ENCODE peak calls at places on chromosomes 16 and 17, in nine cellular contexts. M, X, E, Y, U, G, Q, L and V are unnamed samples.
A peak's percentile ranks its signal among the peaks of the same experiment; 100 is the strongest.

GRCh38 chr17:78134899-78135385 is 4.4 kb downstream of the TMC8 start:
- DNase-seq in M (no peak), Q (no peak), L (no peak), G (no peak), Y (no peak), E (no peak), U (no peak), X (no peak), V (no peak)

GRCh38 chr16:52498640-52499039 is 48.3 kb downstream of the TOX3 start:
- DNase-seq in E (no peak), U (no peak), Q (no peak), L (no peak), M (peak; percentile 68), X (no peak), G (no peak), Y (no peak), V (no peak)

GRCh38 chr16:66740010-66740409 is 11.4 kb downstream of the DYNC1LI2 start:
- DNase-seq in M (peak; percentile 34), Y (no peak), U (peak; percentile 31), Q (peak; percentile 16), X (no peak), E (peak; percentile 68), L (peak; percentile 20), G (peak; percentile 80), V (peak; percentile 50)

GRCh38 chr16:6160871-6161270 is 1063.3 kb upstream of the EEF2KMT start:
- DNase-seq in E (no peak), M (no peak), Y (no peak), U (no peak), L (no peak), G (no peak), X (no peak), Q (no peak), V (no peak)

GRCh38 chr17:33106525-33107162 is 115.0 kb downstream of the SPACA3 start:
- DNase-seq in E (peak; percentile 36), L (no peak), U (no peak), G (no peak), X (peak; percentile 49), Y (no peak), Q (no peak), M (no peak), V (no peak)

GRCh38 chr17:70136131-70136530 is 33.2 kb upstream of the KCNJ2 start:
- DNase-seq in U (no peak), G (no peak), Q (no peak), M (peak; percentile 42), E (no peak), L (no peak), X (no peak), Y (no peak), V (no peak)

GRCh38 chr17:70314096-70314495 is 144.8 kb downstream of the KCNJ2 start:
- DNase-seq in E (peak; percentile 36), U (no peak), Q (no peak), Y (no peak), L (no peak), G (no peak), M (no peak), X (peak; percentile 53), V (peak; percentile 46)

GRCh38 chr16:49467540-49468372 is 94.2 kb downstream of the C16orf78 start:
- DNase-seq in U (no peak), Y (no peak), E (no peak), X (no peak), G (no peak), Q (no peak), L (no peak), M (peak; percentile 9), V (no peak)

GRCh38 chr16:87679593-87680271 is 77.4 kb downstream of the JPH3 start:
- DNase-seq in Y (no peak), X (no peak), U (no peak), E (no peak), L (no peak), Q (no peak), M (no peak), G (no peak), V (no peak)

GRCh38 chr17:46851029-46851741 is at the start of gene WNT9B:
- DNase-seq in Q (no peak), Y (no peak), G (peak; percentile 54), L (peak; percentile 10), U (no peak), X (no peak), M (peak; percentile 78), E (peak; percentile 26), V (no peak)

GRCh38 chr17:41771389-41772206 is 14.9 kb downstream of the JUP start:
- DNase-seq in L (no peak), G (no peak), M (no peak), Y (no peak), Q (no peak), X (no peak), E (no peak), U (no peak), V (no peak)

GRCh38 chr16:59545666-59546065 is 811.5 kb upstream of the GOT2 start:
- DNase-seq in X (peak; percentile 5), U (no peak), E (no peak), L (no peak), Q (no peak), G (no peak), M (no peak), Y (no peak), V (no peak)

GRCh38 chr16:13733561-13733960 is 186.4 kb upstream of the ERCC4 start:
- DNase-seq in G (no peak), X (no peak), M (no peak), Q (no peak), Y (no peak), L (no peak), U (no peak), E (no peak), V (no peak)

GRCh38 chr16:28974007-28974436 is 556 bp upstream of the SPNS1 start:
- DNase-seq in Y (no peak), G (peak; percentile 75), U (peak; percentile 31), E (peak; percentile 71), L (no peak), Q (no peak), X (peak; percentile 61), M (peak; percentile 65), V (peak; percentile 74)